ENCODE peak calls at places on chromosomes 13 and 19, in nine cellular contexts. W is GM23338, I is cardiac muscle cell, J is keratinocyte, F is ovary, B is sigmoid colon, E is IMR-90, X is fibroblast of lung, G is foreskin keratinocyte. Z is an unnamed sample. For H3K4me1, the result is how much of the 10 kb centered on the place peaks cover.

GRCh38 chr19:32197896-32198882 is 147.2 kb upstream of the ZNF507 start:
- DNase-seq in X (no peak), E (no peak), I (no peak), F (no peak), J (no peak), G (no peak), W (no peak), B (no peak), Z (no peak)

GRCh38 chr13:25494708-25495411 is 123.1 kb downstream of the ATP8A2 start:
- DNase-seq in B (no peak), X (no peak), W (no peak), J (no peak), F (no peak), E (no peak), G (no peak), I (no peak), Z (no peak)

GRCh38 chr13:75803982-75804381 is 167.9 kb downstream of the LMO7 start:
- DNase-seq in F (no peak), B (no peak), I (peak), E (no peak), X (no peak), G (no peak), J (no peak), W (peak), Z (no peak)

GRCh38 chr13:28611654-28612131 is 47.2 kb upstream of the POMP start:
- DNase-seq in I (peak), G (no peak), W (no peak), F (no peak), X (peak), E (peak), B (no peak), J (no peak), Z (no peak)

GRCh38 chr13:27533155-27533643 is 82.8 kb upstream of the MTIF3 start:
- DNase-seq in I (peak), G (peak), W (peak), X (peak), J (no peak), B (peak), F (peak), E (peak), Z (peak)

GRCh38 chr19:29587518-29587986 is 18.5 kb upstream of the POP4 start:
- DNase-seq in B (no peak), W (no peak), X (peak), J (no peak), I (no peak), F (no peak), E (peak), G (peak), Z (no peak)

GRCh38 chr19:35228177-35228930 is at the start of gene FAM187B:
- DNase-seq in B (no peak), J (no peak), I (no peak), E (no peak), X (no peak), F (no peak), W (no peak), G (no peak), Z (no peak)

GRCh38 chr13:54232700-54233099 is 1204.1 kb downstream of the OLFM4 start:
- DNase-seq in F (no peak), J (no peak), W (no peak), X (no peak), E (no peak), B (no peak), I (no peak), G (no peak), Z (no peak)

GRCh38 chr13:58081301-58081820 is 449.8 kb downstream of the PCDH17 start:
- DNase-seq in G (no peak), E (no peak), I (no peak), X (no peak), B (no peak), J (no peak), W (peak), F (no peak), Z (no peak)

GRCh38 chr13:98252931-98253470 is 75.9 kb upstream of the RNF113B start:
- DNase-seq in G (peak), W (no peak), F (no peak), J (no peak), B (no peak), I (peak), E (peak), X (peak), Z (no peak)

GRCh38 chr13:60165391-60166099 is 1.8 kb upstream of the DIAPH3 start:
- DNase-seq in E (peak), W (no peak), G (peak), I (peak), X (peak), J (no peak), B (no peak), F (no peak), Z (no peak)

GRCh38 chr13:67227131-67227983 is 2.8 kb downstream of the PCDH9 start:
- DNase-seq in I (no peak), E (no peak), B (no peak), F (no peak), G (no peak), J (no peak), W (no peak), X (no peak), Z (no peak)

GRCh38 chr19:5057860-5058259 is 88.9 kb downstream of the KDM4B start:
- DNase-seq in B (no peak), X (no peak), F (peak), G (no peak), J (no peak), W (peak), E (no peak), I (peak), Z (no peak)

GRCh38 chr19:13036366-13036976 is 41.2 kb downstream of the NFIX start:
- DNase-seq in W (no peak), E (peak), B (peak), I (peak), G (peak), X (peak), F (no peak), J (peak), Z (peak)

GRCh38 chr19:45860359-45861259 is 2.3 kb downstream of the SYMPK start:
- DNase-seq in F (no peak), B (no peak), I (no peak), E (no peak), W (no peak), J (no peak), X (no peak), G (no peak), Z (peak)

GRCh38 chr13:20566424-20566916 is 487 bp upstream of the IFT88 start:
- DNase-seq in G (peak), I (no peak), W (peak), X (peak), E (peak), B (peak), J (no peak), F (peak), Z (no peak)

GRCh38 chr13:104414771-104415170 is 1348.6 kb upstream of the SLC10A2 start:
- DNase-seq in F (no peak), B (no peak), X (peak), G (no peak), W (no peak), E (no peak), I (no peak), J (no peak), Z (no peak)

GRCh38 chr13:19345916-19346422 is 164.3 kb upstream of the TUBA3C start:
- DNase-seq in G (no peak), I (no peak), X (no peak), E (no peak), B (no peak), J (no peak), W (no peak), F (no peak), Z (no peak)

GRCh38 chr13:42814868-42815267 is 33.5 kb downstream of the FAM216B start:
- DNase-seq in E (peak), J (no peak), B (no peak), I (peak), W (no peak), G (peak), F (no peak), X (peak), Z (no peak)

GRCh38 chr19:41478171-41478570 is 35.2 kb downstream of the ERICH4 start:
- DNase-seq in G (no peak), W (peak), E (no peak), J (no peak), F (no peak), I (no peak), X (no peak), B (no peak), Z (no peak)

GRCh38 chr13:90238433-90238832 is 1109.1 kb upstream of the MIR17HG start:
- DNase-seq in W (peak), F (no peak), I (peak), J (no peak), X (peak), B (no peak), G (peak), E (no peak), Z (no peak)

GRCh38 chr13:74794147-74794546 is 659.9 kb upstream of the KLF12 start:
- DNase-seq in F (no peak), J (no peak), W (no peak), X (no peak), E (no peak), I (no peak), B (no peak), G (no peak), Z (no peak)

GRCh38 chr19:16593181-16593580 is 21.0 kb upstream of the SLC35E1 start:
- DNase-seq in I (no peak), F (no peak), B (no peak), J (no peak), G (no peak), W (no peak), X (no peak), E (no peak), Z (no peak)

GRCh38 chr13:39498471-39499114 is 104.4 kb downstream of the LHFPL6 start:
- DNase-seq in X (no peak), E (no peak), J (no peak), I (no peak), F (no peak), B (no peak), G (no peak), W (peak), Z (no peak)

GRCh38 chr19:41356984-41357739 is 3.4 kb upstream of the TGFB1 start:
- DNase-seq in W (no peak), B (no peak), J (no peak), E (no peak), F (no peak), X (no peak), I (no peak), G (no peak), Z (no peak)

GRCh38 chr13:46595918-46596315 is 42.9 kb downstream of the LRCH1 start:
- DNase-seq in J (no peak), W (no peak), E (no peak), I (no peak), X (no peak), B (no peak), G (no peak), F (no peak), Z (no peak)

GRCh38 chr13:98778749-98779148 is 26.3 kb upstream of the SLC15A1 start:
- DNase-seq in F (no peak), J (no peak), E (no peak), B (no peak), X (peak), I (peak), G (no peak), W (no peak), Z (no peak)

GRCh38 chr13:84951128-84951527 is 848.1 kb downstream of the SLITRK6 start:
- DNase-seq in X (no peak), J (peak), G (peak), F (no peak), E (no peak), B (no peak), W (no peak), I (no peak), Z (no peak)

GRCh38 chr13:26895081-26895807 is 134.7 kb upstream of the GPR12 start:
- DNase-seq in E (no peak), F (no peak), I (peak), G (no peak), W (peak), B (no peak), X (no peak), J (no peak), Z (no peak)

GRCh38 chr19:41355802-41356201 is 2.1 kb upstream of the TGFB1 start:
- DNase-seq in G (no peak), E (no peak), F (no peak), X (no peak), I (no peak), B (no peak), W (no peak), J (no peak), Z (no peak)

GRCh38 chr19:14072535-14073231 is at the start of gene MISP3:
- DNase-seq in X (peak), E (no peak), W (peak), G (peak), I (no peak), J (no peak), B (peak), F (no peak), Z (peak)

GRCh38 chr13:64591981-64592380 is 2638.2 kb downstream of the PCDH9 start:
- DNase-seq in X (peak), I (peak), B (no peak), J (no peak), W (no peak), F (no peak), E (peak), G (peak), Z (no peak)

GRCh38 chr19:50632151-50632835 is 7.4 kb downstream of the SYT3 start:
- DNase-seq in F (no peak), E (no peak), B (no peak), W (peak), G (no peak), X (no peak), J (no peak), I (no peak), Z (no peak)
- TF ChIP-seq CTCF in F (no peak), E (no peak), B (no peak), W (peak), G (no peak), X (no peak), J (no peak), I (no peak), Z (no peak)

DNA sequence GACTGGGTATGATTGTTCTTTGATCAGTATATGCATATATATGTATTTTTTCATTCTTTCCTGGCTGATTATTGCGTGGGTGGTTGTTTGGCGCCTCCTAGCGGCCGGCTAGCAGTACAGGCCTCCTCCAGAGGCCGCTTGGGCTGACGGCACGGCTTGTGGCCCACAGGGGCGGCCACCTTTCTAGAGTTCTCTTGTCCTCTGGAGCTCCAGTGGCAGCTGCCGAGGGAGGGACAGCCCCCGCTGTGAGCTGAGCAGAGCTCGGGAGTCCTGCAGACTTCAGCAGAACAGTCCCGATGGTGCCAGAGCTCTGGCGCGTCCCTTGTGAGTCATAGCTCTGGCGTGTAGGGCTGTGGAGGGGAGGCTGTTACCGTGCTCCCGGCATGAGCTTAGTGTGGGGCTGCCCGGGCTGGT is 22.5 kb upstream of the ZNF429 start:
- DNase-seq in J (no peak), G (peak), I (peak), F (peak), E (no peak), W (peak), B (peak), X (peak), Z (peak)
- H3K27ac ChIP-seq in J (no peak), G (no peak), I (no peak), F (peak), E (no peak), W (no peak), B (no peak), X (no peak), Z (no peak)

DNA sequence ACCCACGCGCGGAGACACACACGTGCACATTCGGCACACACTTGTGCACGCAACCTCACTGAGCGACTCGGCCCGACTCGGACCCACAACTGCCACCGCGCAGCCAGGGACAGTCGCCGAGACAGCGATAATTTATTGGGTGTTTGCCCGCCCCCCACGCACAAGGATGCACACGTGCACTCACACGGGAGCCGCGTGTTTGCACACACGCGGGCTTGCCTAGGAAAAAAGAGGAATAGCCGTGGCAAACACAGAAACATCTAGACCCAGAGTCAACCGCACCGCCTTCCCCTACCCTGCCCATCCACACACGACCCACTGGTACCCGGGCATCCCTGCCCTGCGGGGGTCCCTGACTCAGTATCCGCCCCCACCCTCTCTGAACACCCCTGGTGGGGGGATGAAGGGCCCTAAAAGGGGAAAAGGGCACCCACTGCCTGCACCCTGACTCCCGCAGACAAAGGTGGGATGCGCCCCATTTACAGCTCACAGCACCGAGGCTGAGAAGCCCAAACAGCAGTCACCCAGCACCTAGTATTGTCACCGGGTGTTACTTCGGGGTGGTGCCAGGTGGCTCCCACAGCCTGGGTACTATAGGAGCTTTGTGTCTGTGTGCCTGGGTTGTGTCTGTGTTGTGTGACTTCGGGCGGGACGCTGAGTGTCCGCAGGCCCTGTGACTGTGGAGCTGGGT is 1.0 kb upstream of the SSBP4 start:
- DNase-seq in B (no peak), F (peak), G (peak), I (no peak), E (no peak), J (no peak), X (no peak), W (no peak), Z (peak)
- H3K4me1 ChIP-seq in B (half or more), F (under half), G (under half), I (under half), E (under half), J (under half), X (under half), W (under half), Z (half or more)

GRCh38 chr13:112930192-112930591 is 38.8 kb upstream of the MCF2L start:
- DNase-seq in B (no peak), F (no peak), W (no peak), E (no peak), J (no peak), I (no peak), X (no peak), G (no peak), Z (no peak)

GRCh38 chr13:112929778-112930055 is 39.3 kb upstream of the MCF2L start:
- DNase-seq in W (no peak), E (no peak), J (no peak), I (no peak), F (no peak), G (no peak), X (no peak), B (no peak), Z (no peak)

GRCh38 chr13:112928958-112929777 is 39.8 kb upstream of the MCF2L start:
- DNase-seq in E (peak), F (no peak), I (peak), W (no peak), X (peak), G (peak), J (no peak), B (no peak), Z (no peak)

GRCh38 chr13:112932971-112933370 is 36.0 kb upstream of the MCF2L start:
- DNase-seq in X (no peak), W (no peak), B (peak), G (no peak), I (no peak), F (no peak), E (no peak), J (no peak), Z (no peak)

GRCh38 chr13:112931028-112931934 is 37.7 kb upstream of the MCF2L start:
- DNase-seq in J (no peak), X (peak), E (peak), G (peak), B (peak), W (peak), I (peak), F (no peak), Z (no peak)
- TF ChIP-seq CTCF in J (peak), X (peak), E (peak), G (peak), B (peak), W (peak), I (peak), F (no peak), Z (peak)

GRCh38 chr19:11173516-11174155 is 18.1 kb upstream of the SPC24 start:
- DNase-seq in J (no peak), F (no peak), G (no peak), B (no peak), X (no peak), I (no peak), E (no peak), W (no peak), Z (no peak)
- H3K27ac ChIP-seq in J (no peak), F (no peak), G (no peak), B (peak), X (no peak), I (no peak), E (no peak), W (no peak), Z (no peak)

GRCh38 chr19:3362217-3362907 is 4.0 kb upstream of the NFIC start:
- DNase-seq in G (no peak), I (no peak), F (no peak), W (no peak), J (no peak), B (no peak), X (no peak), E (no peak), Z (no peak)

GRCh38 chr19:3365447-3366103 is 808 bp upstream of the NFIC start:
- DNase-seq in B (peak), X (peak), G (peak), F (peak), E (peak), W (no peak), I (peak), J (no peak), Z (peak)

GRCh38 chr19:3364501-3364858 is 1.9 kb upstream of the NFIC start:
- DNase-seq in B (no peak), X (no peak), I (no peak), E (no peak), F (no peak), W (no peak), G (no peak), J (no peak), Z (no peak)

GRCh38 chr19:3365093-3365446 is 1.3 kb upstream of the NFIC start:
- DNase-seq in X (no peak), W (no peak), J (no peak), I (no peak), F (no peak), G (no peak), E (no peak), B (no peak), Z (no peak)

GRCh38 chr19:3363841-3364500 is 2.4 kb upstream of the NFIC start:
- DNase-seq in F (no peak), J (no peak), I (no peak), G (peak), B (no peak), X (no peak), E (no peak), W (no peak), Z (no peak)
- H3K4me1 ChIP-seq in F (under half), J (under half), I (under half), G (under half), B (half or more), X (under half), E (under half), W (under half), Z (half or more)

GRCh38 chr19:58229255-58229639 is 533 bp downstream of the ZNF544 start:
- DNase-seq in J (no peak), W (peak), F (no peak), X (peak), E (peak), G (no peak), B (no peak), I (peak), Z (peak)
- TF ChIP-seq CTCF in J (peak), W (peak), F (no peak), X (no peak), E (peak), G (peak), B (no peak), I (no peak), Z (no peak)